ENCODE peak calls at places on chromosomes 7 and 10, in four cellular contexts. N is HCT116, I is ovary, Z is lower leg skin. G is an unnamed sample.

GRCh38 chr10:44186150-44186549 is 198.7 kb downstream of the CXCL12 start:
- DNase-seq in Z (no peak), I (no peak), N (no peak), G (no peak)

GRCh38 chr10:8279598-8279997 is 225.1 kb downstream of the GATA3 start:
- DNase-seq in N (no peak), I (no peak), Z (no peak), G (peak; percentile 13)

GRCh38 chr10:68517188-68517587 is 10.1 kb downstream of the SLC25A16 start:
- DNase-seq in N (no peak), I (no peak), Z (peak; percentile 8), G (no peak)

GRCh38 chr10:110512461-110513187 is 14.9 kb downstream of the DUSP5 start:
- DNase-seq in Z (no peak), I (no peak), N (no peak), G (peak; percentile 71)

GRCh38 chr10:26215923-26216576 is 524 bp upstream of the GAD2 start:
- DNase-seq in Z (no peak), N (no peak), I (no peak), G (no peak)

GRCh38 chr7:12921751-12922345 is 234.4 kb downstream of the ARL4A start:
- DNase-seq in N (no peak), I (no peak), Z (no peak), G (no peak)

GRCh38 chr10:71250842-71251241 is 38.5 kb downstream of the UNC5B start:
- DNase-seq in N (no peak), Z (no peak), I (no peak), G (no peak)

GRCh38 chr10:123147635-123148413 is at the start of gene HMX2:
- DNase-seq in N (no peak), I (no peak), Z (no peak), G (no peak)

GRCh38 chr7:152640829-152641228 is 35.1 kb downstream of the XRCC2 start:
- DNase-seq in Z (no peak), N (no peak), I (no peak), G (no peak)

GRCh38 chr7:55056577-55057480 is 38.0 kb downstream of the EGFR start:
- DNase-seq in N (no peak), I (no peak), Z (no peak), G (no peak)

GRCh38 chr10:76892766-76893479 is 744.7 kb downstream of the KCNMA1 start:
- DNase-seq in Z (no peak), N (no peak), I (no peak), G (no peak)

GRCh38 chr7:90791596-90791995 is 195.5 kb downstream of the CDK14 start:
- DNase-seq in I (no peak), Z (no peak), N (no peak), G (no peak)

GRCh38 chr10:68296833-68297232 is 35.0 kb upstream of the HNRNPH3 start:
- DNase-seq in N (no peak), Z (no peak), I (no peak), G (no peak)

GRCh38 chr10:35783305-35783838 is 141.3 kb upstream of the FZD8 start:
- DNase-seq in N (no peak), I (no peak), Z (no peak), G (no peak)

GRCh38 chr10:84329986-84330651 is 1.7 kb downstream of the CCSER2 start:
- DNase-seq in N (no peak), Z (no peak), I (no peak), G (no peak)

GRCh38 chr7:114842551-114843065 is 79.3 kb upstream of the MDFIC start:
- DNase-seq in I (no peak), N (no peak), Z (no peak), G (no peak)

GRCh38 chr7:135771961-135772638 is 23.5 kb upstream of the FAM180A start:
- DNase-seq in Z (no peak), I (no peak), N (no peak), G (no peak)

GRCh38 chr10:68434657-68435056 is 27.6 kb upstream of the RUFY2 start:
- DNase-seq in I (no peak), Z (no peak), N (no peak), G (no peak)

GRCh38 chr7:127828843-127829502 is 177.0 kb downstream of the SND1 start:
- DNase-seq in Z (no peak), N (no peak), I (no peak), G (no peak)

GRCh38 chr7:55138663-55139062 is 119.8 kb downstream of the EGFR start:
- DNase-seq in I (no peak), N (no peak), Z (peak; percentile 32), G (no peak)

GRCh38 chr7:75711634-75712494 is 26.9 kb downstream of the HIP1 start:
- DNase-seq in Z (no peak), I (no peak), N (no peak), G (no peak)

GRCh38 chr10:77177589-77177988 is 460.0 kb downstream of the KCNMA1 start:
- DNase-seq in Z (no peak), I (no peak), N (no peak), G (no peak)

GRCh38 chr7:93148727-93149126 is 542 bp upstream of the SAMD9L start:
- DNase-seq in N (no peak), I (no peak), Z (no peak), G (no peak)

GRCh38 chr7:93146465-93147127 is 1.6 kb downstream of the SAMD9L start:
- DNase-seq in I (no peak), N (no peak), Z (no peak), G (no peak)

GRCh38 chr7:93148135-93148534 is at the start of gene SAMD9L:
- DNase-seq in N (no peak), I (no peak), Z (no peak), G (no peak)

GRCh38 chr7:93146036-93146435 is 2.1 kb downstream of the SAMD9L start:
- DNase-seq in N (no peak), I (no peak), Z (no peak), G (no peak)

DNA sequence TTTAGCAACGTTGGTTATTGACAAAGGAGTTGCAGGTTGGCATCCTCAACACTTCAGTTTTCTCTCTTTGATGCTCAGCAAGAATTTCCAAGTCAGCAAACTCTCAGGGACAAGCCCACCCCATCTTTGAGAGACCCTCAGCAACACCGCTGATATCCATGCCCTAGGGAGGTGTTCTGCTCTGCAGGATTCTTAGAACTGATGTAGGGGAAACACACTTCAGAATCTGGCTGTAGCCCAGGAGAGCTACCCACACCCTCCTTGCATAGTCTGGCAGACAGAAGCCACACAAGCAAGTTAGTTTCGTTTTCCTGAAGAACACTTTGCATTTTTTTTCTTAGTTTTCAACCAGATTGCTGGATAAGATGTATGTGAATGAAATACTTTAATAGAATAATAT is 827 bp downstream of the SAMD9L start:
- DNase-seq in I (peak; percentile 15), N (no peak), Z (peak; percentile 82), G (no peak)
- TF ChIP-seq POLR2A in I (no peak), N (no peak), Z (no peak), G (no peak)

GRCh38 chr7:108294595-108294994 is 161.6 kb downstream of the NRCAM start:
- DNase-seq in I (no peak), N (no peak), Z (no peak), G (no peak)
- TF ChIP-seq POLR2A in I (no peak), N (no peak), Z (no peak), G (no peak)

GRCh38 chr7:102457352-102457924 is 7.2 kb downstream of the ALKBH4 start:
- DNase-seq in N (no peak), Z (no peak), I (no peak), G (no peak)

GRCh38 chr7:102453319-102453718 is 11.3 kb downstream of the ALKBH4 start:
- DNase-seq in I (no peak), N (no peak), Z (no peak), G (no peak)

GRCh38 chr7:102456327-102456726 is 8.3 kb downstream of the ALKBH4 start:
- DNase-seq in I (no peak), N (peak; percentile 65), Z (no peak), G (no peak)

GRCh38 chr7:102454423-102454822 is 10.2 kb downstream of the ALKBH4 start:
- DNase-seq in I (no peak), N (no peak), Z (no peak), G (no peak)

DNA sequence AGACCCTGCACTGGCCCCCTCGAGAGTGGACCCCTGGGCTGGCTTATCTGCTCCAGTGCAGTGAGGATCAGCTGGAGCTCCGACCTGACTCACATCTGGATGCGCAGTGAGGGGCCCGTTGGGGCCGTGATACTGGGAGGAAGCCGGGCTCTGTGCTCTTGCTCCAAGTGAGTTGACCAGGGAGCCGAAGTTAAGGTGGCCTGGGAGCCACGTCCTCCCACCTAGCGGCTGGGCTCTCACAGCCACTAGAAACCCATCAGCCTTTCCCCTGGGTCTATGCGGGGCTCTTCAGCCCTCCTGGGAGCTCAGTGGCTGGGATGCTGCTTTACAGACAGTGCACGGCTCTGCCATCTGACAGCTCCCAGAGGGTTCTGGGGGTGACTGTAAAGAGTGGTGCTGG is 9.1 kb downstream of the ALKBH4 start:
- DNase-seq in Z (no peak), N (no peak), I (no peak), G (no peak)
- TF ChIP-seq POLR2A in Z (no peak), N (no peak), I (no peak), G (no peak)

DNA sequence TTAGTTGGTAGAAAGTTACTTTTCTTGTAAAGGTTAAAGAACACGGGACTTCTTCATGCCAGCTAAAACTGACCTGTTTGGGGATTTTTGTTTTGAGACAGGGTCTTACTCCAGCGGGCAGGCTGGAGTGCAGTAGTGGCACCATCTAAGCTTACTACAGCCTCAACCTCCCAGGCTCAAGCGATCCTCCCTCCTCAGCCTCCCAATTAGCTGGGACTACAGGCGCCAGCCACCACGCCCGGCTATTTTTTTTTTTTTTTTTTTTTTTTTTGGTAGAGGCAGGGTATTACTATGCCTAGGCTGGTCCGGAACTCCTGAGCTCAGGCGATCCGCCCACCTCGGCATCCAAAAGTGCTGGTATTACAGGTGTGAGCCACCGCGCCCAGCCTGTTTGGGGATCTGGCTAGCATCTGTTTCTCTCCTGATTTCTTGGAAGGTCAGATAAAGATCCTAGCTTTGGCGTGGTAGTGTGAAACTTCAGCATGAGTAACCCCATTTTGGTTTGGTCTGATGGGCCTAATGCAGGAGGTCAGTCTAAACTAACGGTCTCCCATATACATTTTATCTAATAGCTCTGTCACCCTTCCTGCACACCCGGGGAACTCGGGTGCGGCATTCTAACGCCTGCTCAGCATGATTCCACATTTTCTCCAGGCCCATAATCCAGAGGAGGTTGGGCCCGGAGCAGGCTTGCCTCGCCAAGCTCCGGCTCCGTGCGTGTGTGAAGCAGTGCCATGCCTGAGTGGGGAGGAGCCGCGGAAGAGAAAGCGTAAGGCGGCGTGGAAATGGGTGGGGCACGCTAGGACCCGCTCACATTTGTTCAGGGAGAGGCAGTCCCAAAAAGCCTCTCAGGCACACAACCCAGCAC is 1.0 kb upstream of the VDAC2 start:
- DNase-seq in N (no peak), I (peak; percentile 74), Z (peak; percentile 97), G (peak; percentile 74)
- TF ChIP-seq POLR2A in N (no peak), I (no peak), Z (no peak), G (peak; percentile 39)

DNA sequence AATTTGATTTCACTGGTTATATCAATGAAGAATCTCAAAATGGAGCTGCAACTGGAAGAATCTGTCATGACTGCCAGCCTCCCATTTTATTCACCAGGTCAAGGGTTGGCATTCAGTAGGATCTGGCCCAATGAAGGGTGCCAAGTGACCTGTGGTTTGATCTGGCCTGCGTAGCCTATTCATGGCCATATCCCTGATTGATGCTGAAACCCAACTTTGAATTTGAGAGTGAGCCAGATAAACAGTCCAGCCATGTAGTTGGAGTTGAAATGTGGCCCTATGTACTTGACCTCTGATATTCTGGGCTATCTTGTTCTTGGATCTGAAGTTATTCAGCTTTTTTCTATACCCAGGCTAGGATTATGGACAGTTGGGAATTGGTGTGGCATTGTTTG is 1.5 kb downstream of the MKLN1 start:
- DNase-seq in Z (no peak), N (no peak), I (no peak), G (no peak)
- TF ChIP-seq POLR2A in Z (no peak), N (no peak), I (no peak), G (no peak)

G was measured in H54.